ENCODE peak calls at places on chromosome 15, in six cellular contexts. M, K, T, U, X and P are unnamed samples.

GRCh38 chr15:73599934-73600333 is 33.3 kb downstream of the NPTN start:
- DNase-seq in K (peak), M (no peak), T (no peak), U (no peak), X (no peak), P (peak)

GRCh38 chr15:65374831-65375401 is 2.9 kb downstream of the IGDCC3 start:
- DNase-seq in T (peak), X (no peak), K (no peak), M (peak), U (no peak), P (no peak)

GRCh38 chr15:57387644-57388076 is 11.4 kb downstream of the CGNL1 start:
- DNase-seq in K (no peak), U (no peak), M (no peak), X (no peak), T (no peak), P (no peak)

GRCh38 chr15:44788748-44789147 is 52.4 kb downstream of the TRIM69 start:
- DNase-seq in T (no peak), X (no peak), M (no peak), U (no peak), K (peak), P (no peak)

GRCh38 chr15:35293353-35294130 is 208.4 kb upstream of the NANOGP8 start:
- DNase-seq in X (no peak), T (no peak), K (peak), M (no peak), U (peak), P (peak)

GRCh38 chr15:60417112-60417511 is 19.3 kb upstream of the ANXA2 start:
- DNase-seq in T (no peak), U (no peak), X (no peak), M (no peak), K (no peak), P (no peak)

GRCh38 chr15:52218816-52219215 is 27.6 kb upstream of the GNB5 start:
- DNase-seq in T (no peak), U (no peak), K (no peak), X (no peak), M (no peak), P (no peak)

GRCh38 chr15:73865904-73866303 is 7.5 kb upstream of the TBC1D21 start:
- DNase-seq in K (no peak), U (no peak), T (no peak), X (no peak), M (peak), P (no peak)

GRCh38 chr15:74144153-74144775 is 13.9 kb downstream of the ISLR2 start:
- DNase-seq in X (no peak), K (no peak), M (no peak), U (no peak), T (no peak), P (no peak)

GRCh38 chr15:45138814-45139765 is 9.3 kb downstream of the DUOX1 start:
- DNase-seq in U (no peak), K (no peak), M (no peak), T (no peak), X (no peak), P (no peak)

GRCh38 chr15:53739187-53739586 is 20.3 kb downstream of the WDR72 start:
- DNase-seq in M (no peak), U (no peak), X (no peak), K (no peak), T (no peak), P (no peak)

GRCh38 chr15:40306371-40306770 is 1.4 kb downstream of the PLCB2 start:
- DNase-seq in U (no peak), X (no peak), K (no peak), T (no peak), M (no peak), P (no peak)

GRCh38 chr15:52255935-52256334 is 39.7 kb downstream of the MYO5C start:
- DNase-seq in T (no peak), X (no peak), K (no peak), M (no peak), U (no peak), P (no peak)

GRCh38 chr15:39359736-39360135 is 221.1 kb upstream of the THBS1 start:
- DNase-seq in U (no peak), K (no peak), M (no peak), T (no peak), X (no peak), P (no peak)

GRCh38 chr15:57323806-57324589 is 52.3 kb upstream of the CGNL1 start:
- DNase-seq in K (peak), M (no peak), T (peak), X (no peak), U (no peak), P (peak)

GRCh38 chr15:101170568-101171350 is 81.1 kb downstream of the CHSY1 start:
- DNase-seq in M (peak), X (peak), K (peak), T (no peak), U (peak), P (peak)

GRCh38 chr15:85730001-85730820 is 64.5 kb downstream of the KLHL25 start:
- DNase-seq in U (peak), T (peak), K (peak), X (no peak), M (peak), P (peak)

GRCh38 chr15:49902791-49903481 is 216.1 kb downstream of the ATP8B4 start:
- DNase-seq in K (peak), M (no peak), T (no peak), X (no peak), U (peak), P (no peak)

GRCh38 chr15:59260090-59260489 is 53.4 kb downstream of the LDHAL6B start:
- DNase-seq in X (no peak), T (peak), M (no peak), U (no peak), K (no peak), P (no peak)

GRCh38 chr15:60128000-60128376 is 123.9 kb downstream of the FOXB1 start:
- DNase-seq in U (peak), M (no peak), X (peak), T (peak), K (peak), P (peak)

GRCh38 chr15:81196576-81197254 is at the start of gene IL16:
- DNase-seq in X (no peak), U (no peak), K (no peak), T (no peak), M (no peak), P (no peak)

GRCh38 chr15:88902846-88903245 is 7.5 kb upstream of the HAPLN3 start:
- DNase-seq in X (no peak), M (no peak), U (no peak), K (no peak), T (no peak), P (no peak)

GRCh38 chr15:41205315-41205714 is 25.2 kb downstream of the EXD1 start:
- DNase-seq in T (no peak), X (no peak), M (no peak), K (peak), U (peak), P (peak)

GRCh38 chr15:80586141-80586540 is 109.0 kb upstream of the ABHD17C start:
- DNase-seq in K (no peak), M (no peak), T (no peak), U (no peak), X (no peak), P (no peak)

GRCh38 chr15:91980502-91981267 is 127.2 kb downstream of the SLCO3A1 start:
- DNase-seq in X (no peak), K (no peak), U (no peak), M (peak), T (no peak), P (no peak)

GRCh38 chr15:91982401-91982800 is 128.9 kb downstream of the SLCO3A1 start:
- DNase-seq in K (no peak), M (no peak), X (no peak), U (no peak), T (no peak), P (no peak)

GRCh38 chr15:91981802-91982201 is 128.3 kb downstream of the SLCO3A1 start:
- DNase-seq in M (no peak), U (no peak), K (no peak), X (no peak), T (no peak), P (no peak)

GRCh38 chr15:91985297-91985696 is 131.8 kb downstream of the SLCO3A1 start:
- DNase-seq in M (no peak), K (no peak), X (no peak), T (no peak), U (no peak), P (no peak)

DNA sequence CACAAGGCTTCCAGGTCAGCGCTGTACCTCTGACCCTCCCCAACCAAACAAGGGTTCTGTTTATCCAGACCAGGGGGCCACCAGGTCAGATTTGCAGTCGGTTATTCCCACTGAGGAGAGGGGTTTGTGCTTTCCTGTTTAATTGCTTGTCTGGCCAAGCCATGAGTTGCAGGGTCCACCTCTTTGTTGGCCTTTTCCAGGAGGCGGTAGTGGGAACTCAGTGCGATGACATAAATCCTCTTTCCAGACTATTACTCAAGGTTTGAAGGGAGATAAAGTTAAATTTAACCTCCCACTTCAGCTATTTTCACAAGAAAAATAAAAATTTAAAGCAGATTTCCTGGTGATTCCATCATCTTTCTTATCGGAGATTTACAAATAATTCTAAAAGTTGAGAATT is 130.5 kb downstream of the SLCO3A1 start:
- DNase-seq in M (no peak), U (peak), K (no peak), T (no peak), X (no peak), P (no peak)
- H3K4me3 ChIP-seq in M (no peak), U (no peak), K (no peak), T (no peak), X (no peak), P (no peak)

GRCh38 chr15:78868366-78868765 is 4.3 kb upstream of the MORF4L1 start:
- DNase-seq in K (no peak), X (no peak), U (no peak), M (no peak), T (no peak), P (no peak)

GRCh38 chr15:78873796-78874761 is 1.4 kb downstream of the MORF4L1 start:
- DNase-seq in X (peak), U (peak), K (peak), M (no peak), T (peak), P (peak)

GRCh38 chr15:78875107-78875914 is 2.6 kb downstream of the MORF4L1 start:
- DNase-seq in M (no peak), X (no peak), K (no peak), T (no peak), U (peak), P (no peak)

GRCh38 chr15:78872155-78872971 is at the start of gene MORF4L1:
- DNase-seq in U (peak), T (peak), X (peak), K (peak), M (peak), P (peak)

GRCh38 chr15:78872972-78873795 is 494 bp downstream of the MORF4L1 start:
- DNase-seq in U (peak), M (peak), K (peak), X (peak), T (peak), P (peak)
- TF ChIP-seq CTCF in U (peak), M (peak), K (peak), X (peak), T (peak), P (peak)

DNA sequence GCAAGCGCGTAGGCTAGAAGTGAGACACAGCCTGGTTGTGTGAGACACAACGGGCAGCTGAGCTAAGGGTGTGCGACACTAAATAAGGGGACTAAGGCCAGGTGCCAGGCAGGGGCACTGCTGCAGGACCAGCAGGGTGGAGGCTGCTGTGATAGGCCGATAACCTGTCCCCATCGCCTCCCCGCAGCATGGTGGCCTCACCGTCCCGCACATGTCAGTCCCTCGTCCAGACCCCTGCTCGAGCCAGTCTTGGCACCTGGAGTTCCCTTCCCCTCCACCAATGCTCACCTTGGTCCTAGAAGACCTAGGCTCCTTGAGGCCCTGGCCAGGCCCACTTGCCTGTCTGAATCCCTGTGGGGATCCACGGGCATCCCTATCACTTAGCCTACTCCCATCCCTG is 96.1 kb downstream of the HMG20A start:
- DNase-seq in T (no peak), X (no peak), M (peak), K (no peak), U (no peak), P (no peak)
- H3K4me3 ChIP-seq in T (no peak), X (no peak), M (no peak), K (no peak), U (no peak), P (no peak)

GRCh38 chr15:98771444-98772059 is 123.2 kb downstream of the IGF1R start:
- DNase-seq in K (no peak), M (no peak), T (no peak), U (no peak), X (no peak), P (no peak)
- TF ChIP-seq CTCF in K (no peak), M (no peak), T (no peak), U (no peak), X (no peak), P (no peak)